ENCODE peak calls at places on chromosome 3, in eight cellular contexts. S is RPMI8226, Q is ACHN, G is A172, E is psoas muscle, H is ELR, M is WTC11, U is epithelial cell of esophagus. W is an unnamed sample.

GRCh38 chr3:160968731-160969130 is 136.4 kb downstream of the B3GALNT1 start:
- DNase-seq in U (no peak), G (no peak), M (no peak), E (no peak), Q (no peak), H (no peak), S (no peak), W (no peak)

GRCh38 chr3:130242850-130243569 is 102.5 kb upstream of the COL6A5 start:
- DNase-seq in Q (no peak), G (peak), M (no peak), U (peak), E (no peak), H (peak), S (peak), W (peak)

GRCh38 chr3:88195951-88196434 is 46.2 kb downstream of the C3orf38 start:
- DNase-seq in U (peak), M (no peak), Q (no peak), S (no peak), H (peak), G (peak), E (no peak), W (no peak)

GRCh38 chr3:127629462-127630403 is 748 bp downstream of the PODXL2 start:
- DNase-seq in Q (no peak), G (no peak), H (no peak), U (no peak), S (peak), E (no peak), M (no peak), W (no peak)

GRCh38 chr3:167716920-167717319 is 17.8 kb downstream of the PDCD10 start:
- DNase-seq in Q (no peak), S (no peak), U (no peak), G (no peak), E (no peak), H (no peak), M (no peak), W (no peak)

GRCh38 chr3:34676431-34676830 is 878.0 kb downstream of the PDCD6IP start:
- DNase-seq in H (no peak), G (peak), M (no peak), E (no peak), Q (peak), S (no peak), U (peak), W (peak)

GRCh38 chr3:108225221-108225620 is 3.0 kb upstream of the IFT57 start:
- DNase-seq in H (no peak), Q (no peak), E (no peak), S (no peak), U (no peak), M (no peak), G (no peak), W (no peak)

GRCh38 chr3:166955549-166955948 is 424.5 kb downstream of the ZBBX start:
- DNase-seq in E (no peak), S (no peak), H (peak), M (no peak), U (peak), G (peak), Q (no peak), W (peak)

GRCh38 chr3:146746190-146746589 is 141.0 kb upstream of the PLSCR5 start:
- DNase-seq in G (peak), M (no peak), H (peak), U (peak), S (no peak), E (no peak), Q (no peak), W (no peak)

GRCh38 chr3:43014990-43015389 is 35.9 kb downstream of the GASK1A start:
- DNase-seq in E (no peak), Q (no peak), G (no peak), U (no peak), H (no peak), M (no peak), S (no peak), W (no peak)

GRCh38 chr3:41418961-41419691 is 219.8 kb downstream of the CTNNB1 start:
- DNase-seq in S (no peak), H (peak), Q (peak), G (peak), M (no peak), U (peak), E (no peak), W (peak)

GRCh38 chr3:183298708-183299153 is 45.7 kb downstream of the B3GNT5 start:
- DNase-seq in E (peak), Q (peak), U (peak), H (peak), M (peak), S (no peak), G (peak), W (peak)

GRCh38 chr3:171556574-171557145 is 96.5 kb upstream of the TNIK start:
- DNase-seq in Q (no peak), S (no peak), H (peak), M (no peak), U (peak), E (no peak), G (peak), W (peak)

GRCh38 chr3:153599685-153600084 is 437.7 kb downstream of the RAP2B start:
- DNase-seq in Q (peak), H (peak), E (no peak), U (peak), S (no peak), M (no peak), G (peak), W (peak)

GRCh38 chr3:127406309-127407025 is 118.6 kb upstream of the PRR20G start:
- DNase-seq in H (peak), M (no peak), G (peak), Q (peak), E (no peak), U (peak), S (peak), W (peak)